ENCODE peak calls at places on chromosomes 11 and 22, in eight cellular contexts. X is sigmoid colon, M is A549, V is tibial nerve, O is GM12891, S is K562, E is thyroid gland, Z is upper lobe of left lung. L is an unnamed sample.

GRCh38 chr11:126139541-126140091 is 71.8 kb downstream of the RPUSD4 start:
- DNase-seq in X (peak), M (no peak), V (no peak), O (no peak), S (no peak), E (peak), Z (no peak), L (no peak)

GRCh38 chr11:2791521-2792375 is 92.0 kb upstream of the KCNQ1OT1 start:
- DNase-seq in X (peak), M (no peak), V (no peak), O (no peak), S (no peak), E (peak), Z (peak), L (peak)

GRCh38 chr11:32109596-32109995 is 18.7 kb downstream of the RCN1 start:
- DNase-seq in X (no peak), M (no peak), V (no peak), O (no peak), S (no peak), E (no peak), Z (no peak), L (no peak)

GRCh38 chr11:2259897-2260451 is 10.4 kb downstream of the ASCL2 start:
- DNase-seq in X (peak), M (no peak), V (no peak), O (no peak), S (no peak), E (no peak), Z (no peak), L (no peak)

GRCh38 chr11:74288161-74288560 is 23.3 kb downstream of the P4HA3 start:
- DNase-seq in X (no peak), M (peak), V (no peak), O (no peak), S (no peak), E (no peak), Z (no peak), L (no peak)

GRCh38 chr11:22521226-22521625 is 104.4 kb downstream of the FANCF start:
- DNase-seq in X (no peak), M (peak), V (no peak), O (no peak), S (no peak), E (no peak), Z (no peak), L (no peak)

GRCh38 chr11:69841859-69842698 is 22.9 kb upstream of the FGF3 start:
- DNase-seq in X (no peak), M (peak), V (no peak), O (no peak), S (peak), E (no peak), Z (no peak), L (peak)

GRCh38 chr11:11578542-11578941 is 43.3 kb downstream of the GALNT18 start:
- DNase-seq in X (no peak), M (no peak), V (no peak), O (no peak), S (no peak), E (no peak), Z (peak), L (no peak)

GRCh38 chr22:49179175-49179574 is 648.5 kb downstream of the BRD1 start:
- DNase-seq in X (no peak), M (no peak), V (no peak), O (no peak), S (no peak), E (no peak), Z (peak), L (no peak)

GRCh38 chr11:126914941-126915340 is 85.6 kb downstream of the KIRREL3 start:
- DNase-seq in X (no peak), M (no peak), V (no peak), O (no peak), S (no peak), E (no peak), Z (no peak), L (no peak)

GRCh38 chr11:34558211-34558610 is 44.6 kb upstream of the ELF5 start:
- DNase-seq in X (no peak), M (no peak), V (no peak), O (no peak), S (no peak), E (no peak), Z (no peak), L (peak)

GRCh38 chr11:57641426-57641825 is 8.3 kb downstream of the YPEL4 start:
- DNase-seq in X (no peak), M (peak), V (no peak), O (no peak), S (peak), E (no peak), Z (no peak), L (no peak)

GRCh38 chr22:18044548-18045271 is 20.3 kb upstream of the MICAL3 start:
- DNase-seq in X (no peak), M (no peak), V (peak), O (no peak), S (no peak), E (no peak), Z (no peak), L (no peak)

GRCh38 chr11:44983786-44984185 is 33.1 kb upstream of the TP53I11 start:
- DNase-seq in X (peak), M (no peak), V (no peak), O (no peak), S (no peak), E (no peak), Z (no peak), L (peak)

GRCh38 chr22:19776433-19777031 is 16.0 kb downstream of the TBX1 start:
- DNase-seq in X (no peak), M (no peak), V (no peak), O (no peak), S (peak), E (no peak), Z (peak), L (no peak)

GRCh38 chr11:61587541-61587941 is 6.7 kb upstream of the SYT7 start:
- DNase-seq in X (peak), M (no peak), V (no peak), O (no peak), S (peak), E (peak), Z (peak), L (peak)

GRCh38 chr11:94586546-94586945 is 19.4 kb downstream of the PIWIL4 start:
- DNase-seq in X (no peak), M (no peak), V (no peak), O (no peak), S (no peak), E (no peak), Z (no peak), L (no peak)

GRCh38 chr11:59186130-59186594 is 14.2 kb downstream of the DTX4 start:
- DNase-seq in X (no peak), M (peak), V (no peak), O (peak), S (peak), E (peak), Z (no peak), L (no peak)

GRCh38 chr11:123404626-123405025 is 25.4 kb upstream of the GRAMD1B start:
- DNase-seq in X (no peak), M (no peak), V (no peak), O (no peak), S (no peak), E (no peak), Z (no peak), L (no peak)

GRCh38 chr11:85099522-85099921 is 527.6 kb downstream of the DLG2 start:
- DNase-seq in X (no peak), M (no peak), V (no peak), O (no peak), S (no peak), E (no peak), Z (no peak), L (no peak)

GRCh38 chr11:121762820-121763219 is 310.1 kb upstream of the SORL1-AS1 start:
- DNase-seq in X (no peak), M (no peak), V (no peak), O (no peak), S (no peak), E (peak), Z (peak), L (no peak)

GRCh38 chr11:35550374-35551036 is 25.1 kb upstream of the PAMR1 start:
- DNase-seq in X (no peak), M (no peak), V (no peak), O (no peak), S (no peak), E (no peak), Z (no peak), L (no peak)

GRCh38 chr11:32858731-32859130 is 29.0 kb downstream of the PRRG4 start:
- DNase-seq in X (no peak), M (peak), V (no peak), O (no peak), S (no peak), E (no peak), Z (no peak), L (no peak)

GRCh38 chr11:64263021-64263946 is 12.0 kb downstream of the PLCB3 start:
- DNase-seq in X (no peak), M (no peak), V (no peak), O (no peak), S (no peak), E (no peak), Z (no peak), L (no peak)
- TF ChIP-seq POLR2A in X (no peak), M (no peak), V (no peak), O (no peak), S (no peak), E (no peak), Z (no peak), L (no peak)

GRCh38 chr22:21657020-21657360 is 8.8 kb upstream of the PPIL2 start:
- DNase-seq in X (no peak), M (no peak), V (no peak), O (no peak), S (no peak), E (no peak), Z (no peak), L (no peak)

GRCh38 chr22:21660904-21661303 is 4.9 kb upstream of the PPIL2 start:
- DNase-seq in X (no peak), M (no peak), V (no peak), O (no peak), S (no peak), E (no peak), Z (no peak), L (no peak)

GRCh38 chr22:21661991-21662390 is 3.8 kb upstream of the PPIL2 start:
- DNase-seq in X (no peak), M (no peak), V (no peak), O (no peak), S (no peak), E (no peak), Z (no peak), L (no peak)

GRCh38 chr22:21659864-21660525 is 5.8 kb upstream of the PPIL2 start:
- DNase-seq in X (no peak), M (no peak), V (no peak), O (no peak), S (no peak), E (no peak), Z (no peak), L (no peak)

GRCh38 chr22:21657361-21658118 is 8.3 kb upstream of the PPIL2 start:
- DNase-seq in X (no peak), M (peak), V (no peak), O (peak), S (peak), E (peak), Z (peak), L (peak)
- TF ChIP-seq POLR2A in X (no peak), M (peak), V (no peak), O (no peak), S (no peak), E (peak), Z (peak), L (no peak)

GRCh38 chr11:65854871-65855837 is 2.8 kb downstream of the CFL1 start:
- DNase-seq in X (peak), M (no peak), V (no peak), O (no peak), S (no peak), E (no peak), Z (no peak), L (no peak)

GRCh38 chr11:65853249-65853979 is 4.6 kb downstream of the CFL1 start:
- DNase-seq in X (peak), M (no peak), V (no peak), O (no peak), S (no peak), E (no peak), Z (no peak), L (no peak)

GRCh38 chr11:65852508-65853248 is 5.3 kb downstream of the CFL1 start:
- DNase-seq in X (peak), M (no peak), V (no peak), O (no peak), S (no peak), E (no peak), Z (peak), L (no peak)

GRCh38 chr11:65855927-65856363 is 2.0 kb downstream of the CFL1 start:
- DNase-seq in X (no peak), M (no peak), V (no peak), O (no peak), S (no peak), E (no peak), Z (no peak), L (no peak)

GRCh38 chr11:65854161-65854592 is 3.8 kb downstream of the CFL1 start:
- DNase-seq in X (peak), M (no peak), V (no peak), O (no peak), S (no peak), E (no peak), Z (no peak), L (no peak)
- TF ChIP-seq POLR2A in X (no peak), M (no peak), V (no peak), O (no peak), S (peak), E (no peak), Z (no peak), L (no peak)

DNA sequence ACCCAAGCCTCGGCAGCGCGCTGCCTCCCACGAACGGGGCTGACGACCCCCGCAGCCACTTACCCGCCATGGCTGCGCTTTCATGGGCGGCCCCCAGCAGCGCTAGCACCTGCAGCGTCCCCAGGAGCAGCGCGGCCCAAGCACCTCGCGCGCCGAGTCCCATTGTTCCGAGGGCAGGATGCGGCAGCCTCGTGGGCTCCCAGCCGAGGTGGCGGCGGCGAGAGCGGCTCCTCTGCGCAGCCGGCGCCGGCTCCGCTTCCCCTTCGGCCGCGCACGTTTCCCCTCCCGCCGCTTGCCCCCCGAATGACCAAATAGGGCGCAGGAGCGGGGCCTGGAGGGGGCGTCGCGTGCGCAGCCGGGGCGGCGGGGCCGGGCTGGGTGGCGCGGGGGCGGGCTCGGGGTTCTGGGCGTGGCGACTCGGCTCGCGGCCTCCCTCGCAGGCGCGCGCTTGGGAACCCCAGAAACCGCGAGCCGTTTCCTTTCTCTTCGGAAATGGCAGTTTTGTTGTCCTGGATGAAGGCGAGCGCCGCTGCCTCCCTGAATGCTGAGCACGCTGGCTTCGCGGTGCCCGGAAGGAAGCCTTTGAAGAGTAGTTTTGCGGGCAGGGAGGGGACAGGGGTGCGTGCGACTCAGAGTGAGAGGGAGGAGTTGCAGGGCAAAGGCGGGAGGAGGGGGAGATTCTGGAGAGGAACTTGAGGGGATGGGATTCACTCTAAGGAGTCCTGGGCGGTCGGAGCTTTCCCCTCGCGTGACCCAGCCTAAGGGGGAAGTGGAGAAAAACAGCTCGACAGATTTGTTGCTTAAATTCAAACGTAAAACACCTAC is at the start of gene TMEM123:
- DNase-seq in X (peak), M (peak), V (peak), O (peak), S (peak), E (peak), Z (peak), L (peak)
- TF ChIP-seq POLR2A in X (peak), M (peak), V (peak), O (peak), S (peak), E (peak), Z (peak), L (no peak)